ENCODE peak calls at places on chromosomes 7 and 10, in eight cellular contexts. P is progenitor cell of endocrine pancreas; J is cardiac muscle cell; F is head of caudate nucleus; E is HT1080; O is C1 segment of cervical spinal cord; D is activated T-cell treated with anti-CD3 and anti-CD28 coated beads, Interleukin-2, amount 50 U/mL, for 4 hours; C is hypothalamus. U is an unnamed sample.

GRCh38 chr7:123367508-123368122 is 166.8 kb downstream of the IQUB start:
- DNase-seq in D (no peak), P (no peak), E (peak), C (no peak), F (no peak), O (no peak), J (peak), U (no peak)

GRCh38 chr7:82194011-82194410 is 249.6 kb downstream of the CACNA2D1 start:
- DNase-seq in F (no peak), O (no peak), C (no peak), J (peak), E (peak), D (no peak), P (no peak), U (no peak)

GRCh38 chr7:16644987-16645592 is 464 bp downstream of the ANKMY2 start:
- DNase-seq in C (no peak), F (peak), O (no peak), D (no peak), E (no peak), P (peak), J (peak), U (no peak)

GRCh38 chr10:97335995-97336394 is 1.5 kb upstream of the FRAT2 start:
- DNase-seq in F (no peak), P (no peak), C (no peak), E (no peak), O (no peak), J (no peak), D (no peak), U (no peak)

GRCh38 chr7:100674441-100675407 is 1.2 kb downstream of the GNB2 start:
- DNase-seq in O (no peak), E (no peak), P (no peak), D (peak), F (peak), J (no peak), C (no peak), U (peak)

GRCh38 chr10:4656576-4657194 is 169.3 kb upstream of the AKR1E2 start:
- DNase-seq in E (peak), J (peak), O (no peak), P (peak), D (peak), C (no peak), F (peak), U (no peak)

GRCh38 chr10:122424059-122424458 is 30.4 kb upstream of the ARMS2 start:
- DNase-seq in F (no peak), C (no peak), D (no peak), E (no peak), P (no peak), J (no peak), O (no peak), U (no peak)

GRCh38 chr7:6379881-6380280 is 67.9 kb downstream of the DAGLB start:
- DNase-seq in F (no peak), D (no peak), C (no peak), O (no peak), P (no peak), E (no peak), J (no peak), U (no peak)

GRCh38 chr10:122020202-122020601 is 31.2 kb downstream of the TACC2 start:
- DNase-seq in J (no peak), E (no peak), O (no peak), C (no peak), F (no peak), P (no peak), D (no peak), U (no peak)

GRCh38 chr7:44273681-44274622 is 51.4 kb downstream of the CAMK2B start:
- DNase-seq in O (no peak), D (no peak), P (no peak), F (no peak), J (no peak), C (no peak), E (no peak), U (no peak)

GRCh38 chr7:92874567-92874966 is 38.2 kb upstream of the CDK6 start:
- DNase-seq in O (no peak), C (no peak), D (no peak), J (peak), F (no peak), P (no peak), E (peak), U (no peak)

GRCh38 chr10:113980408-113981087 is 63.1 kb upstream of the ADRB1 start:
- DNase-seq in O (no peak), C (no peak), J (no peak), D (no peak), E (no peak), P (no peak), F (no peak), U (no peak)

GRCh38 chr7:41842956-41843355 is 140.1 kb upstream of the INHBA start:
- DNase-seq in F (no peak), D (no peak), P (no peak), E (no peak), C (no peak), J (no peak), O (no peak), U (no peak)

GRCh38 chr10:7887417-7887816 is 69.1 kb downstream of the TAF3 start:
- DNase-seq in E (no peak), P (no peak), J (peak), D (no peak), O (no peak), C (no peak), F (no peak), U (no peak)

GRCh38 chr10:119282446-119282845 is 75.1 kb downstream of the GRK5 start:
- DNase-seq in C (no peak), D (no peak), F (no peak), E (no peak), J (no peak), P (no peak), O (no peak), U (no peak)

GRCh38 chr10:29689001-29689400 is 54.2 kb upstream of the SVIL start:
- DNase-seq in F (no peak), C (no peak), E (peak), J (peak), D (no peak), P (no peak), O (no peak), U (no peak)

GRCh38 chr7:27110163-27110976 is 7.9 kb upstream of the HOXA2 start:
- DNase-seq in D (no peak), P (peak), J (no peak), O (peak), E (no peak), F (no peak), C (no peak), U (no peak)

GRCh38 chr10:82572686-82573226 is 697.8 kb downstream of the NRG3 start:
- DNase-seq in P (no peak), D (no peak), C (no peak), J (no peak), E (no peak), O (no peak), F (no peak), U (no peak)

GRCh38 chr7:149125864-149126661 is at the start of gene ZNF425:
- DNase-seq in C (peak), E (peak), F (peak), J (peak), D (peak), P (peak), O (peak), U (peak)

GRCh38 chr10:129935861-129936140 is 28.3 kb downstream of the EBF3 start:
- DNase-seq in P (no peak), D (no peak), C (no peak), J (no peak), O (no peak), F (no peak), E (no peak), U (no peak)

GRCh38 chr7:13986208-13986607 is 3.3 kb downstream of the ETV1 start:
- DNase-seq in F (no peak), E (no peak), C (no peak), D (no peak), J (no peak), P (no peak), O (no peak), U (no peak)

GRCh38 chr7:76204147-76204546 is 2.5 kb downstream of the SRRM3 start:
- DNase-seq in C (no peak), F (no peak), P (no peak), J (no peak), E (no peak), D (no peak), O (no peak), U (no peak)

GRCh38 chr7:27091125-27091524 is 4.7 kb downstream of the HOXA1 start:
- DNase-seq in P (no peak), D (no peak), C (no peak), E (no peak), F (no peak), O (no peak), J (no peak), U (no peak)

GRCh38 chr7:13742126-13742525 is 247.3 kb downstream of the ETV1 start:
- DNase-seq in F (no peak), C (no peak), O (no peak), D (no peak), E (peak), J (peak), P (no peak), U (no peak)

GRCh38 chr7:47357398-47357797 is 224.5 kb downstream of the TNS3 start:
- DNase-seq in F (no peak), J (no peak), E (no peak), D (no peak), C (no peak), O (no peak), P (no peak), U (no peak)

GRCh38 chr7:110061387-110061786 is 1029.5 kb upstream of the LRRN3 start:
- DNase-seq in J (no peak), F (no peak), O (no peak), P (no peak), C (no peak), D (no peak), E (no peak), U (no peak)

GRCh38 chr10:4059471-4060138 is 274.6 kb upstream of the KLF6 start:
- DNase-seq in P (no peak), E (no peak), F (no peak), D (no peak), J (no peak), C (no peak), O (no peak), U (no peak)

GRCh38 chr10:30553625-30554442 is 75.7 kb downstream of the LYZL2 start:
- DNase-seq in D (no peak), E (no peak), C (no peak), J (peak), P (no peak), F (no peak), O (peak), U (no peak)

GRCh38 chr10:35563266-35563891 is 41.8 kb upstream of the GJD4 start:
- DNase-seq in E (peak), C (no peak), D (peak), O (no peak), F (peak), J (peak), P (peak), U (peak)

GRCh38 chr10:59700709-59701108 is 8.9 kb downstream of the SLC16A9 start:
- DNase-seq in D (no peak), F (no peak), O (no peak), C (no peak), J (no peak), P (no peak), E (no peak), U (no peak)

GRCh38 chr7:81507231-81507630 is 262.6 kb downstream of the HGF start:
- DNase-seq in J (no peak), P (no peak), E (no peak), D (no peak), O (no peak), C (no peak), F (no peak), U (no peak)

GRCh38 chr7:8216291-8216690 is 45.7 kb downstream of the ICA1 start:
- DNase-seq in D (no peak), C (no peak), F (no peak), E (no peak), J (peak), P (no peak), O (no peak), U (no peak)

GRCh38 chr7:39811161-39811614 is 138.9 kb upstream of the CDK13 start:
- DNase-seq in P (no peak), E (peak), J (peak), D (no peak), C (no peak), F (no peak), O (no peak), U (no peak)

GRCh38 chr10:132412316-132413192 is 15.6 kb downstream of the PWWP2B start:
- DNase-seq in P (no peak), C (no peak), J (no peak), F (no peak), O (no peak), E (no peak), D (no peak), U (no peak)

GRCh38 chr10:29535012-29535777 is 99.6 kb downstream of the SVIL start:
- DNase-seq in E (peak), F (peak), P (peak), O (peak), J (peak), C (peak), D (no peak), U (no peak)

GRCh38 chr10:96306516-96306915 is 2.3 kb downstream of the DNTT start:
- DNase-seq in P (no peak), C (no peak), O (no peak), F (peak), E (no peak), D (no peak), J (no peak), U (no peak)

GRCh38 chr7:41574377-41574776 is 128.5 kb downstream of the INHBA start:
- DNase-seq in J (peak), O (no peak), F (no peak), E (peak), P (no peak), C (no peak), D (no peak), U (no peak)

GRCh38 chr7:156504687-156505545 is 135.7 kb upstream of the RNF32 start:
- DNase-seq in O (no peak), E (no peak), J (no peak), P (no peak), D (no peak), C (no peak), F (no peak), U (no peak)

GRCh38 chr10:80588506-80589020 is 50.9 kb downstream of the SH2D4B start:
- DNase-seq in O (no peak), P (no peak), D (no peak), F (no peak), J (no peak), E (peak), C (no peak), U (no peak)

GRCh38 chr10:110005716-110006115 is 2.1 kb upstream of the ADD3 start:
- DNase-seq in C (peak), F (peak), P (peak), J (peak), D (no peak), O (peak), E (peak), U (no peak)